ENCODE peak calls at places on chromosomes 2 and 18, in six cellular contexts. T is BJ, Z is IMR-90, W is sigmoid colon, P is pancreas, A is GM12878. D is an unnamed sample.

GRCh38 chr2:183091318-183091953 is 12.9 kb downstream of the DUSP19 start:
- DNase-seq in T (no peak), Z (no peak), W (no peak), P (no peak), A (no peak), D (no peak)

GRCh38 chr18:72375628-72376027 is 168.5 kb downstream of the CBLN2 start:
- DNase-seq in T (no peak), Z (peak), W (no peak), P (no peak), A (no peak), D (no peak)

GRCh38 chr2:234374671-234375245 is 122.1 kb downstream of the ARL4C start:
- DNase-seq in T (no peak), Z (no peak), W (no peak), P (no peak), A (no peak), D (no peak)

GRCh38 chr2:161068670-161069069 is 91.6 kb upstream of the TANK start:
- DNase-seq in T (no peak), Z (peak), W (no peak), P (no peak), A (no peak), D (no peak)

GRCh38 chr18:3661989-3662388 is 212.0 kb downstream of the TGIF1 start:
- DNase-seq in T (no peak), Z (no peak), W (no peak), P (no peak), A (no peak), D (no peak)

GRCh38 chr2:21820271-21820670 is 696.5 kb downstream of the TDRD15 start:
- DNase-seq in T (peak), Z (peak), W (no peak), P (no peak), A (no peak), D (no peak)

GRCh38 chr18:9575558-9575957 is 38.8 kb downstream of the PPP4R1 start:
- DNase-seq in T (peak), Z (peak), W (peak), P (peak), A (no peak), D (peak)

GRCh38 chr2:33946198-33946597 is 347.1 kb upstream of the FAM98A start:
- DNase-seq in T (no peak), Z (no peak), W (no peak), P (no peak), A (no peak), D (no peak)

DNA sequence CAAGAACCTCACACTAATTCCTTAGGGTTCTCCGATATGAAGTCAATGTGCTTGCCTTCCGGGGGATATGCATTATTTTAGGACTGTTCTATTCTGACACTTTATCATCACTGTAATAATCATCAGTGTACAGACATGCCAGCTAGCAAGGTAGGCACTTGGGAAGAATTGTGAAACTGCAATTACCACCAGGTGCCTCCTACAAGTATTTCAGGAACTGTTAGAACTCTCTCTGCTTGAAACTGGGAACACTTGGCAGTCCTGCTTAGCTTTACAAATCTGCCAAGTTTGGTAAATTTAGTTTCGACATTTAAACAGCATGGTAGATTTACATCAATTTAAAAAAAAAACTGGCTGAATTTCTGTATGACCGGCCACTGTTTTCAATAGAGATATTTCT is 128.7 kb downstream of the SATB2 start:
- DNase-seq in T (no peak), Z (no peak), W (no peak), P (no peak), A (no peak), D (no peak)
- TF ChIP-seq CTCF in T (no peak), Z (no peak), W (no peak), P (no peak), A (no peak), D (no peak)

DNA sequence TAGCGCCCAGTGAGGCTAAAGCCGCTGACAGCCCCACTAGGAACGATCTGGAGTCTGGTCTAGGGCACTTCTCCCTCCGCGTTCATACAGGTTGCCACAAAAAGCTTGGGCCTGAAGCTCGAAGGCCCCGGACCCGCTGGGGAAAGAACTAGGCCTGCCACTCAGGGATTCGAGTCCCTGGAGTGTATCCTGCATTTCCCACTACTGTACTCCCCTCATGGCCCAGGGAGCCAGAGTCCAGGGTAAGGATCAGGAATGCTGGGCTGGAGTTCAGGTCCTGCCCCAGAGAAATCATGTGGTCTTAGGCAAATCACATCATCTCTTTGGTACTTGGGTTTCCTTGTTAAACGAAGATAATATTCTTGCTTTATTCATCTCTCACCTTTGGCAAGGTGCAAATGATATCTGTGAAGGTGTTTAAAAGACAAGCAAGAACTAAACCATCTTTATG is 1.4 kb upstream of the ZFP36L2 start:
- DNase-seq in T (no peak), Z (peak), W (no peak), P (no peak), A (no peak), D (no peak)
- TF ChIP-seq CTCF in T (peak), Z (no peak), W (no peak), P (no peak), A (no peak), D (peak)

DNA sequence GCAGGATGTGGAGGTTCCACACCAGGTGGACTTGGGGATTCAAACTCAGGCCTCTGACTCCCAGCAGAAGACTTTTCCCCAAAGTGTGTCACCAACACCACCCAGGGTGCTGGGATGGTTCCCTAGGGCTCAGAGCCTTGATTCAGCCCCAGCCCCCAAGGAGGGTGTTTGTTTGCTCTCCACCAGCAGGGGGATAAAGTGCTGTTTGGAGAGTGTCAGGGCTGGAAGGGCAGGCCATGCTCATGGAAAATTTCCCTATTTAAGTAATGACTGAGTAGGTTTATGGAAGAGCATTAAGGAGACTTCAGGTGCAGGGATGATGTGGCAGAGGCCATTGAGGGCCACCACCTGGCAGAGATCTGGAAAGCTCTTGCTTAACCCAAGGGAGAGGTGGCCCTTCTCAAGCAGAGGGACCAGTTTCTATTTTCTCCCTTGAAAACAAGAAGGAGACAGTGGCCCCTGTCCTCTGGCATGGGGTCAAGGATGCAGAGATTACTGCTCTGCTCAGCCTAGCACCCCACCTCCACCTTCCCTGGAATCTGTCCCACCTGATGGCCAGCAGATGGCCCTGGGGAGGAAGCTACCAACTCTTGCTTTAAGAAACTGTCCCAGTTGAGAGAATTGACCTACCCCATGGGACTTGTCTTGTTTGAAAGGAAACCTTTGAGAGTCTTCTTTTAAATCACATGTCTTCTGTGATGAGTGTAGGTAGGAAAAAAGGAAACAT is 122.1 kb downstream of the ACOXL start:
- DNase-seq in T (no peak), Z (no peak), W (no peak), P (no peak), A (no peak), D (no peak)
- TF ChIP-seq CTCF in T (peak), Z (no peak), W (no peak), P (no peak), A (peak), D (peak)

GRCh38 chr2:222862915-222863544 is 2.2 kb downstream of the ACSL3 start:
- DNase-seq in T (no peak), Z (no peak), W (no peak), P (no peak), A (no peak), D (no peak)

GRCh38 chr2:222860740-222861410 is at the start of gene ACSL3:
- DNase-seq in T (no peak), Z (peak), W (peak), P (peak), A (peak), D (peak)

GRCh38 chr2:222864296-222864695 is 3.5 kb downstream of the ACSL3 start:
- DNase-seq in T (no peak), Z (peak), W (no peak), P (no peak), A (no peak), D (no peak)

GRCh38 chr2:222861411-222862067 is 703 bp downstream of the ACSL3 start:
- DNase-seq in T (no peak), Z (no peak), W (peak), P (no peak), A (no peak), D (peak)

GRCh38 chr2:222862068-222862914 is 1.5 kb downstream of the ACSL3 start:
- DNase-seq in T (no peak), Z (peak), W (no peak), P (no peak), A (no peak), D (no peak)
- TF ChIP-seq CTCF in T (peak), Z (peak), W (no peak), P (no peak), A (no peak), D (no peak)

GRCh38 chr18:62564044-62564443 is 41.2 kb downstream of the ZCCHC2 start:
- DNase-seq in T (no peak), Z (no peak), W (no peak), P (no peak), A (no peak), D (no peak)

GRCh38 chr18:62569081-62569480 is 46.3 kb downstream of the ZCCHC2 start:
- DNase-seq in T (no peak), Z (no peak), W (no peak), P (no peak), A (no peak), D (no peak)

GRCh38 chr18:62571037-62571436 is 48.2 kb downstream of the ZCCHC2 start:
- DNase-seq in T (no peak), Z (no peak), W (no peak), P (no peak), A (no peak), D (no peak)

GRCh38 chr18:62566818-62567217 is 44.0 kb downstream of the ZCCHC2 start:
- DNase-seq in T (no peak), Z (no peak), W (no peak), P (no peak), A (no peak), D (no peak)

GRCh38 chr18:62566199-62566598 is 43.4 kb downstream of the ZCCHC2 start:
- DNase-seq in T (no peak), Z (peak), W (no peak), P (no peak), A (no peak), D (peak)
- TF ChIP-seq CTCF in T (peak), Z (no peak), W (no peak), P (no peak), A (no peak), D (no peak)

DNA sequence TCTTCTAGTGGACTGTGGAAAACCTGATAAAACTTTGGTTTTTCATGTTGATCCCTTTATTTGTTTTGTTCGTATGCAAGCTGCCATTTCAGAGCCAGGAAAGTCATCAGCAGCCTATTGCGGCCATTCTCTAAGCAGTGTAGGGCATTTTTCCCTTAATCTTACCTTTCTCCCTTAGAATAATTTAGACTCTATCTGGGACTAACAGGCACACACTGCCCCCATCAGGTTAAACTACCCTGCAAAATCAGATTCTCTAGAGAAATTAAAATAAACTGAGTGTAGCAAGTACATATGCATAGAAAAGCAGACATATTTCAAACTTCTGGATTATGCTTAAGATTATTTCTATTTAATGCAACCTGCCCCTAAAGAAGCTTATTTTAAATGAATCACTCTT is 347.4 kb downstream of the METTL4 start:
- DNase-seq in T (no peak), Z (peak), W (no peak), P (no peak), A (no peak), D (peak)
- TF ChIP-seq CTCF in T (peak), Z (peak), W (no peak), P (no peak), A (peak), D (peak)